ENCODE peak calls at places on chromosomes 12 and 14, in four cellular contexts. One of them, this sample, is unnamed.

GRCh38 chr12:5654019-5654418 is 222.1 kb downstream of the NTF3 start:
- DNase-seq in SW480: no peak
- DNase-seq in stimulated activated CD4-positive, alpha-beta T cell treated with anti-CD3 and anti-CD28 coated beads, Interleukin-4, amount 100 ng/mL, for 4 hours: no peak
- DNase-seq in T follicular helper cell: no peak
- DNase-seq in this sample: no peak

GRCh38 chr14:24695265-24696241 is 61.6 kb upstream of the GZMB start:
- DNase-seq in SW480: no peak
- DNase-seq in stimulated activated CD4-positive, alpha-beta T cell treated with anti-CD3 and anti-CD28 coated beads, Interleukin-4, amount 100 ng/mL, for 4 hours: no peak
- DNase-seq in T follicular helper cell: no peak
- DNase-seq in this sample: no peak

GRCh38 chr12:7781274-7781673 is 7.9 kb upstream of the NANOG start:
- DNase-seq in SW480: no peak
- DNase-seq in stimulated activated CD4-positive, alpha-beta T cell treated with anti-CD3 and anti-CD28 coated beads, Interleukin-4, amount 100 ng/mL, for 4 hours: no peak
- DNase-seq in T follicular helper cell: no peak
- DNase-seq in this sample: no peak

GRCh38 chr12:93782854-93783253 is 105.7 kb downstream of the CRADD start:
- DNase-seq in SW480: no peak
- DNase-seq in stimulated activated CD4-positive, alpha-beta T cell treated with anti-CD3 and anti-CD28 coated beads, Interleukin-4, amount 100 ng/mL, for 4 hours: no peak
- DNase-seq in T follicular helper cell: no peak
- DNase-seq in this sample: no peak

GRCh38 chr14:64080452-64080851 is 213.7 kb downstream of the ESR2 start:
- DNase-seq in SW480: no peak
- DNase-seq in stimulated activated CD4-positive, alpha-beta T cell treated with anti-CD3 and anti-CD28 coated beads, Interleukin-4, amount 100 ng/mL, for 4 hours: no peak
- DNase-seq in T follicular helper cell: no peak
- DNase-seq in this sample: no peak

GRCh38 chr12:106342397-106343212 is 14.9 kb upstream of the POLR3B start:
- DNase-seq in SW480: peak
- DNase-seq in stimulated activated CD4-positive, alpha-beta T cell treated with anti-CD3 and anti-CD28 coated beads, Interleukin-4, amount 100 ng/mL, for 4 hours: no peak
- DNase-seq in T follicular helper cell: no peak
- DNase-seq in this sample: no peak

GRCh38 chr14:104139460-104140212 is 1.2 kb downstream of the KIF26A start:
- DNase-seq in SW480: no peak
- DNase-seq in stimulated activated CD4-positive, alpha-beta T cell treated with anti-CD3 and anti-CD28 coated beads, Interleukin-4, amount 100 ng/mL, for 4 hours: no peak
- DNase-seq in T follicular helper cell: no peak
- DNase-seq in this sample: no peak

GRCh38 chr14:98210045-98210678 is 1061.8 kb downstream of the BCL11B start:
- DNase-seq in SW480: no peak
- DNase-seq in stimulated activated CD4-positive, alpha-beta T cell treated with anti-CD3 and anti-CD28 coated beads, Interleukin-4, amount 100 ng/mL, for 4 hours: peak
- DNase-seq in T follicular helper cell: no peak
- DNase-seq in this sample: no peak

GRCh38 chr14:99460793-99461192 is 19.9 kb downstream of the SETD3 start:
- DNase-seq in SW480: no peak
- DNase-seq in stimulated activated CD4-positive, alpha-beta T cell treated with anti-CD3 and anti-CD28 coated beads, Interleukin-4, amount 100 ng/mL, for 4 hours: no peak
- DNase-seq in T follicular helper cell: no peak
- DNase-seq in this sample: no peak

GRCh38 chr14:105154476-105154871 is 14.1 kb downstream of the JAG2 start:
- DNase-seq in SW480: no peak
- DNase-seq in stimulated activated CD4-positive, alpha-beta T cell treated with anti-CD3 and anti-CD28 coated beads, Interleukin-4, amount 100 ng/mL, for 4 hours: no peak
- DNase-seq in T follicular helper cell: no peak
- DNase-seq in this sample: no peak